ENCODE peak calls at places on chromosomes 5 and 9, in five cellular contexts. J, U, H, W and C are unnamed samples.

GRCh38 chr5:152542741-152543140 is 137.7 kb upstream of the NMUR2 start:
- DNase-seq in J (no peak), U (no peak), H (peak), W (no peak), C (no peak)

GRCh38 chr9:19186240-19186639 is 44.3 kb upstream of the DENND4C start:
- DNase-seq in J (no peak), U (no peak), H (no peak), W (no peak), C (no peak)

GRCh38 chr5:40271476-40271875 is 408.2 kb upstream of the PTGER4 start:
- DNase-seq in J (no peak), U (no peak), H (no peak), W (no peak), C (no peak)

GRCh38 chr5:144205141-144205551 is 34.5 kb downstream of the KCTD16 start:
- DNase-seq in J (no peak), U (no peak), H (peak), W (no peak), C (no peak)

GRCh38 chr9:19148170-19148569 is 20.9 kb upstream of the PLIN2 start:
- DNase-seq in J (no peak), U (no peak), H (peak), W (no peak), C (no peak)

GRCh38 chr9:134847752-134848432 is 32.7 kb upstream of the FCN2 start:
- DNase-seq in J (no peak), U (no peak), H (no peak), W (no peak), C (no peak)

GRCh38 chr9:116671605-116672004 is 15.5 kb upstream of the TRIM32 start:
- DNase-seq in J (no peak), U (peak), H (no peak), W (no peak), C (no peak)

GRCh38 chr9:27861887-27862286 is 288.6 kb upstream of the C9orf72 start:
- DNase-seq in J (no peak), U (no peak), H (peak), W (no peak), C (no peak)

GRCh38 chr5:149309354-149309753 is 35.9 kb upstream of the GRPEL2 start:
- DNase-seq in J (no peak), U (no peak), H (no peak), W (no peak), C (no peak)

GRCh38 chr9:76716270-76716669 is 48.0 kb upstream of the PCA3 start:
- DNase-seq in J (no peak), U (no peak), H (peak), W (no peak), C (no peak)

GRCh38 chr5:67063055-67063454 is 133.5 kb downstream of the CD180 start:
- DNase-seq in J (no peak), U (no peak), H (peak), W (no peak), C (no peak)

GRCh38 chr9:99595796-99596195 is 225.9 kb upstream of the NR4A3 start:
- DNase-seq in J (no peak), U (peak), H (no peak), W (no peak), C (no peak)

GRCh38 chr9:117466111-117466510 is 51.3 kb upstream of the ASTN2 start:
- DNase-seq in J (no peak), U (no peak), H (no peak), W (no peak), C (no peak)

GRCh38 chr9:133485531-133486260 is 6.8 kb upstream of the SLC2A6 start:
- DNase-seq in J (no peak), U (peak), H (no peak), W (no peak), C (no peak)

GRCh38 chr9:72185561-72185960 is 36.3 kb downstream of the GDA start:
- DNase-seq in J (no peak), U (no peak), H (no peak), W (no peak), C (peak)

GRCh38 chr9:98451576-98451975 is 196.1 kb upstream of the TBC1D2 start:
- DNase-seq in J (no peak), U (no peak), H (no peak), W (no peak), C (no peak)

GRCh38 chr5:102290004-102290403 is 6.1 kb downstream of the SLCO4C1 start:
- DNase-seq in J (no peak), U (no peak), H (no peak), W (no peak), C (no peak)

DNA sequence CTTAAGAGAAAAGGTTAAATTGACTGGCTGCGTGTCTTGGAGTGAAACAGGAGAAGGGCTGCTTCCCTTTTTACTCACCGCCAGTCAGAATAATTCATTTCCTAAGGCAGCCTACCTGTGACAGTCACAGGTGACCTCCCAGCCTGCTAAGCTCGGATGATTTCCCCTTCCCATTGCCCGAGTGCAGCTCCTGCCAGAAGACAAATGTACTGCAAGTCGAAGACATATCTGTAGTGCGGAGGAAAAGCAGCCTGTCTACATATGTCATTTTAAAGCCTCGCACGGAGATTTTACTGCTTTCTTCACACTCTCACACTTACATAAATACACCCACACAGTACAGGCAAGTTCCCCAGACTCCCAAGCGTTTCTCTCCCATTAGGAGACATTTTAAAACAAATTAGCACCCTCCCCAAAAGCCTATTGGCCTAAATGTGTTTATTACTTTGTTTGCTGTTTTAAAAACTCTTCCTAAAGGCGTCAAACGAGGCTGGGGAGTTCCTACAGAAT is 665.7 kb upstream of the ZNF608 start:
- DNase-seq in J (no peak), U (peak), H (peak), W (no peak), C (no peak)
- TF ChIP-seq CTCF in J (peak), U (peak), H (no peak), W (no peak), C (no peak)

DNA sequence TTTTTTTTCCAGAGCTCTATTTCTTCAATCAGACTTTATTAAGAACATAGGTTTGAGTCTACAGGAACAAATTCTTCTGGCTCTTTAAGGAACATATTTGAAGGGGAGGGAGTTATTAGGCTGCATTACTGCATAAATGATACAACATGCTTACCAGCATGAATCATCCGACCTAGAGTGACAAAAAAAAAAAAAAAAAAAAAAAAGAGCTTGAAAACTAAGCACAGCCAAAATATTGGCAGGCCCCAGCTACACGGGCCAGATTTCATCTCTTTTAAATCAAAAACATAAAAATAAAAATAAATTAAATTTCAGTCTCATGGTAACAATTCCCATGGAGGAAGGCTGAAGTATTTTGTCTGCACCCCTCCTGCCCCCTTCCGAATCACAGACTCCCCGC is 26.3 kb downstream of the MSX2 start:
- DNase-seq in J (no peak), U (no peak), H (peak), W (no peak), C (peak)
- H3K4me3 ChIP-seq in J (peak), U (no peak), H (peak), W (peak), C (peak)

GRCh38 chr9:136536721-136537241 is 9.1 kb downstream of the NOTCH1 start:
- DNase-seq in J (no peak), U (no peak), H (no peak), W (no peak), C (no peak)
- TF ChIP-seq CTCF in J (peak), U (no peak), H (no peak), W (no peak), C (no peak)

DNA sequence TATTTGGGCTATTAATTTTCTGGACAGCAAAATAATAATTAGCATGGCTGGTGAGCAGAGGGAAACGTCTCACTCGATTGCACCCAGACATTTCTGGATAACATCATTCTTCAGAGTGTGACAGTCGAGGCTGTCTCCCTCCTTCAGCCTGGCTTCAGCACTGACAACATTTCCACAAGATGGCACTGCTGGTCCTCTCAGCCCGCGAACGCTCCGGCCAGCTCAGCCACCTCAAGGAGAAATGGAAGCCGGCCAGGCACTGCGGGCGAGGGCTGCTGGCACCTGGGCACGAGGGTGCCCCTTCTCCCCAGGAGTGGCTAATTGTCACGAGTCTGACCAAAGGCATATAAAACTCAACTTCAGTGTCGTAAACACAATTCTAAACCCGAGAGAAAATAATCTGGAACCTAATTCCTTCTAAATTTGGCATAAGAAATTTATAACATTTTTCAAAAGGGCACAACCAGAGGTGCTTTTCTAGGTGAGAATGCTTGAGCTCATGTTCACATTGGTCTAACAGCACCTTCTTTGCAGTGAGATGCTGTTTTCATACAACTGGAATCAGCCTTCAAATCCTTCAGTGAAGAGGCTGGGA is 65.9 kb downstream of the DAP start:
- DNase-seq in J (no peak), U (peak), H (peak), W (no peak), C (no peak)
- H3K4me3 ChIP-seq in J (no peak), U (no peak), H (no peak), W (no peak), C (no peak)

DNA sequence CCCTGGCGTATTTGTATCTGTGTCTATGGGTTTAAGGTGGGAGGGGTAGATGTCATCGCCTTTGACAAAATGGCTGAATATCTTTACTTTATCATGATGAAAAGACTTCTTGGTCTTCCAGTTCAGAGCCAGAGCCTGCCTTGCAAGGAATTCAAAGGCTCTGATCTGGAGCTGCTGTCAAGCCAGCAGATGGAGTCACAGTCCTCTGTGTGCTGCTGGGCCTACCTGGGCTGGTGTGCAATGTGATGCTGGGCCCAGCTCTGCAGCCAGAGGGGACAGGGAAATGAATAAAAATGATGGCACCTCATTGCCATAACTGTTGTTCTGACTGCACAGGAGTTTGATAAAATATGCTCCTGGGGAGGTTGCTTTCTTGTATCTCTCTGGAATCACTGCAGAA is 20.2 kb upstream of the HSPA9 start:
- DNase-seq in J (no peak), U (no peak), H (no peak), W (no peak), C (no peak)
- TF ChIP-seq CTCF in J (peak), U (no peak), H (no peak), W (no peak), C (peak)

GRCh38 chr9:33151007-33151557 is 16.1 kb downstream of the B4GALT1 start:
- DNase-seq in J (no peak), U (no peak), H (peak), W (peak), C (peak)

GRCh38 chr9:33154368-33154767 is 12.8 kb downstream of the B4GALT1 start:
- DNase-seq in J (no peak), U (no peak), H (no peak), W (no peak), C (no peak)

GRCh38 chr9:33153666-33154065 is 13.5 kb downstream of the B4GALT1 start:
- DNase-seq in J (no peak), U (peak), H (no peak), W (no peak), C (no peak)

GRCh38 chr9:33153001-33153400 is 14.1 kb downstream of the B4GALT1 start:
- DNase-seq in J (no peak), U (no peak), H (no peak), W (no peak), C (no peak)

DNA sequence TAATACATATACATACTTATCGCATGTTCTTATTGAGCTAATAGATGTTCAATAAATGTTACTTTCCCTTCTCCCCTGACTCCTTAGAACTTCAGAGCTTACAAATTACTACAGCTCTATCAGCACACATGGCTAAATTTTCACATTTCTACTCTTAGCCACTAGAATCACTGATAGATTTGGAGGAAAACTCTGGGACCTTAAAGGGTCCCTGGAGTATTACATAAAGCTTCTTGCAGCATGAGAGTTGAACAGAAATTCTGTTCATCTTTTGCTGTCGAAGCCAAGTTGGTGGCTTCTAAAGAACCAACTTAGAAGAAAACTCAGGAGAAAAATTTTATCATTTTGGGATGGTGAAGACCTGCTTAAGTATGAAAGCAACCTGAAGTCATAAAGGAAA is 15.5 kb downstream of the B4GALT1 start:
- DNase-seq in J (no peak), U (no peak), H (no peak), W (no peak), C (no peak)
- H3K4me3 ChIP-seq in J (no peak), U (no peak), H (peak), W (peak), C (no peak)